ENCODE peak calls at places on chromosomes 2 and 18, in eight cellular contexts. One of them, this sample, is unnamed.

GRCh38 chr2:66901344-66901743 is 466.4 kb downstream of the MEIS1 start:
- DNase-seq in left ventricle myocardium superior: no peak
- DNase-seq in activated gamma-delta T cell: no peak
- DNase-seq in hypothalamus: no peak
- DNase-seq in HuH-7.5: no peak
- DNase-seq in cardiac fibroblast: peak
- DNase-seq in brain microvascular endothelial cell: no peak
- DNase-seq in iPS-NIHi11: no peak
- DNase-seq in this sample: no peak

GRCh38 chr2:119366161-119366648 is 429 bp downstream of the C2orf76 start:
- DNase-seq in brain microvascular endothelial cell: peak
- DNase-seq in hypothalamus: no peak
- DNase-seq in HuH-7.5: no peak
- DNase-seq in activated gamma-delta T cell: no peak
- DNase-seq in cardiac fibroblast: peak
- DNase-seq in left ventricle myocardium superior: no peak
- DNase-seq in iPS-NIHi11: no peak
- DNase-seq in this sample: no peak

GRCh38 chr18:48409591-48410094 is 460 bp upstream of the ZBTB7C start:
- DNase-seq in HuH-7.5: no peak
- DNase-seq in brain microvascular endothelial cell: no peak
- DNase-seq in activated gamma-delta T cell: no peak
- DNase-seq in cardiac fibroblast: peak
- DNase-seq in left ventricle myocardium superior: peak
- DNase-seq in hypothalamus: peak
- DNase-seq in iPS-NIHi11: peak
- DNase-seq in this sample: peak

GRCh38 chr18:55012041-55012440 is 52.8 kb upstream of the CCDC68 start:
- DNase-seq in HuH-7.5: no peak
- DNase-seq in cardiac fibroblast: no peak
- DNase-seq in brain microvascular endothelial cell: no peak
- DNase-seq in left ventricle myocardium superior: no peak
- DNase-seq in hypothalamus: no peak
- DNase-seq in activated gamma-delta T cell: no peak
- DNase-seq in iPS-NIHi11: no peak
- DNase-seq in this sample: no peak

GRCh38 chr2:202632682-202633081 is 2.1 kb upstream of the FAM117B start:
- DNase-seq in HuH-7.5: no peak
- DNase-seq in brain microvascular endothelial cell: peak
- DNase-seq in left ventricle myocardium superior: peak
- DNase-seq in iPS-NIHi11: no peak
- DNase-seq in cardiac fibroblast: peak
- DNase-seq in activated gamma-delta T cell: no peak
- DNase-seq in hypothalamus: no peak
- DNase-seq in this sample: peak

GRCh38 chr2:74119912-74120825 is 27.5 kb downstream of the BOLA3 start:
- DNase-seq in left ventricle myocardium superior: peak
- DNase-seq in iPS-NIHi11: peak
- DNase-seq in brain microvascular endothelial cell: peak
- DNase-seq in HuH-7.5: peak
- DNase-seq in hypothalamus: peak
- DNase-seq in cardiac fibroblast: peak
- DNase-seq in activated gamma-delta T cell: peak
- DNase-seq in this sample: peak

GRCh38 chr18:74724186-74724585 is 126.5 kb downstream of the ZNF407 start:
- DNase-seq in activated gamma-delta T cell: no peak
- DNase-seq in cardiac fibroblast: peak
- DNase-seq in left ventricle myocardium superior: no peak
- DNase-seq in iPS-NIHi11: no peak
- DNase-seq in HuH-7.5: no peak
- DNase-seq in brain microvascular endothelial cell: peak
- DNase-seq in hypothalamus: no peak
- DNase-seq in this sample: no peak

GRCh38 chr18:62018034-62018760 is 125.4 kb upstream of the RNF152 start:
- DNase-seq in cardiac fibroblast: peak
- DNase-seq in iPS-NIHi11: no peak
- DNase-seq in brain microvascular endothelial cell: no peak
- DNase-seq in HuH-7.5: no peak
- DNase-seq in left ventricle myocardium superior: peak
- DNase-seq in hypothalamus: no peak
- DNase-seq in activated gamma-delta T cell: no peak
- DNase-seq in this sample: peak

GRCh38 chr2:69668598-69668997 is 25.1 kb upstream of the AAK1 start:
- DNase-seq in activated gamma-delta T cell: no peak
- DNase-seq in brain microvascular endothelial cell: no peak
- DNase-seq in iPS-NIHi11: no peak
- DNase-seq in cardiac fibroblast: no peak
- DNase-seq in hypothalamus: no peak
- DNase-seq in HuH-7.5: no peak
- DNase-seq in left ventricle myocardium superior: no peak
- DNase-seq in this sample: no peak

GRCh38 chr2:73291461-73292315 is 1.7 kb downstream of the EGR4 start:
- DNase-seq in activated gamma-delta T cell: no peak
- DNase-seq in brain microvascular endothelial cell: no peak
- DNase-seq in left ventricle myocardium superior: no peak
- DNase-seq in HuH-7.5: peak
- DNase-seq in iPS-NIHi11: peak
- DNase-seq in cardiac fibroblast: no peak
- DNase-seq in hypothalamus: no peak
- DNase-seq in this sample: no peak

GRCh38 chr2:117794668-117795067 is 19.8 kb upstream of the DDX18 start:
- DNase-seq in iPS-NIHi11: no peak
- DNase-seq in HuH-7.5: no peak
- DNase-seq in activated gamma-delta T cell: no peak
- DNase-seq in left ventricle myocardium superior: no peak
- DNase-seq in hypothalamus: no peak
- DNase-seq in cardiac fibroblast: no peak
- DNase-seq in brain microvascular endothelial cell: no peak
- DNase-seq in this sample: no peak

This sample was measured in psoas muscle.